ENCODE peak calls at places on chromosome 9, in six cellular contexts. Q is ELF-1; B is sigmoid colon; S is NCI-H526; H is WERI-Rb-1; V is stimulated activated CD4-positive, alpha-beta T cell treated with anti-CD3 and anti-CD28 coated beads, TNF-alpha, amount 100 ng/mL, for 1 hour. P is an unnamed sample.

GRCh38 chr9:108534741-108535140 is 321.0 kb downstream of the ACTL7B start:
- DNase-seq in Q (no peak), B (no peak), S (no peak), H (no peak), V (no peak), P (no peak)

GRCh38 chr9:89923961-89924504 is 319.2 kb downstream of the GADD45G start:
- DNase-seq in Q (peak; percentile 52), B (no peak), S (no peak), H (no peak), V (no peak), P (no peak)

GRCh38 chr9:72948906-72949582 is 3.8 kb downstream of the ALDH1A1 start:
- DNase-seq in Q (no peak), B (no peak), S (no peak), H (no peak), V (no peak), P (no peak)

GRCh38 chr9:113770396-113770795 is 105.7 kb upstream of the ZNF618 start:
- DNase-seq in Q (no peak), B (no peak), S (no peak), H (no peak), V (no peak), P (no peak)

GRCh38 chr9:100167176-100167575 is 68.1 kb downstream of the INVS start:
- DNase-seq in Q (no peak), B (no peak), S (no peak), H (no peak), V (no peak), P (no peak)

GRCh38 chr9:127561491-127562270 is 50.4 kb upstream of the STXBP1 start:
- DNase-seq in Q (peak; percentile 92), B (peak; percentile 95), S (no peak), H (no peak), V (no peak), P (peak; percentile 72)

GRCh38 chr9:83477571-83477970 is 60.6 kb downstream of the FRMD3 start:
- DNase-seq in Q (no peak), B (no peak), S (no peak), H (no peak), V (no peak), P (no peak)

GRCh38 chr9:93634311-93635185 is 58.2 kb downstream of the PHF2 start:
- DNase-seq in Q (no peak), B (peak; percentile 40), S (no peak), H (no peak), V (no peak), P (no peak)

GRCh38 chr9:19102181-19102630 is 498 bp downstream of the HAUS6 start:
- DNase-seq in Q (peak; percentile 56), B (peak; percentile 72), S (peak; percentile 49), H (peak; percentile 35), V (no peak), P (peak; percentile 47)

GRCh38 chr9:130741831-130742449 is 48.4 kb downstream of the EXOSC2 start:
- DNase-seq in Q (no peak), B (no peak), S (no peak), H (no peak), V (no peak), P (no peak)

GRCh38 chr9:109129470-109130197 is 9.9 kb upstream of the TMEM245 start:
- DNase-seq in Q (no peak), B (no peak), S (no peak), H (no peak), V (no peak), P (no peak)

GRCh38 chr9:68546596-68547390 is 6.1 kb upstream of the TMEM252 start:
- DNase-seq in Q (no peak), B (no peak), S (no peak), H (no peak), V (no peak), P (no peak)

GRCh38 chr9:124342946-124343485 is 72.2 kb downstream of the PSMB7 start:
- DNase-seq in Q (peak; percentile 60), B (peak; percentile 89), S (peak; percentile 10), H (peak; percentile 56), V (no peak), P (peak; percentile 79)

GRCh38 chr9:131872006-131872405 is 132.1 kb upstream of the RAPGEF1 start:
- DNase-seq in Q (peak; percentile 50), B (no peak), S (no peak), H (peak; percentile 45), V (no peak), P (peak; percentile 68)

GRCh38 chr9:110975278-110975677 is 63.0 kb downstream of the LPAR1 start:
- DNase-seq in Q (no peak), B (no peak), S (no peak), H (no peak), V (no peak), P (no peak)

GRCh38 chr9:37984672-37985611 is 81.0 kb upstream of the SLC25A51 start:
- DNase-seq in Q (peak; percentile 73), B (no peak), S (peak; percentile 43), H (no peak), V (no peak), P (no peak)

GRCh38 chr9:127059648-127060365 is 62.6 kb downstream of the ANGPTL2 start:
- DNase-seq in Q (no peak), B (no peak), S (no peak), H (no peak), V (no peak), P (no peak)

GRCh38 chr9:9412241-9412640 is 1200.6 kb downstream of the PTPRD start:
- DNase-seq in Q (peak; percentile 8), B (no peak), S (peak; percentile 32), H (peak; percentile 3), V (no peak), P (peak; percentile 6)

GRCh38 chr9:471320-471719 is 256.7 kb downstream of the DOCK8 start:
- DNase-seq in Q (no peak), B (no peak), S (no peak), H (no peak), V (no peak), P (no peak)